ENCODE peak calls at places on chromosomes 12 and 14, in ten cellular contexts. S, B, N, Y, T, R, F, H, W and L are unnamed samples.
A peak's percentile ranks its signal among the peaks of the same experiment; 100 is the strongest.

GRCh38 chr12:47397664-47398281 is 308.1 kb downstream of the RPAP3 start:
- DNase-seq in N (no peak), B (no peak), F (peak; percentile 34), R (peak; percentile 55), H (peak; percentile 51), S (no peak), T (peak; percentile 12), Y (no peak), W (no peak), L (no peak)

GRCh38 chr14:100891501-100892445 is 11.7 kb downstream of the RTL1 start:
- DNase-seq in Y (no peak), F (no peak), B (peak; percentile 7), T (no peak), N (peak; percentile 29), S (no peak), W (peak; percentile 49), R (no peak), H (no peak), L (peak; percentile 15)

GRCh38 chr12:80353254-80353653 is 90.8 kb upstream of the PTPRQ start:
- DNase-seq in W (no peak), B (no peak), F (no peak), R (peak; percentile 49), H (no peak), T (no peak), S (no peak), N (no peak), Y (no peak), L (no peak)

GRCh38 chr14:36856095-36856878 is 194.6 kb downstream of the PAX9 start:
- DNase-seq in T (peak; percentile 40), N (no peak), F (no peak), H (no peak), S (peak; percentile 20), R (no peak), B (no peak), Y (no peak), W (no peak), L (no peak)

GRCh38 chr12:48973992-48974673 is 2.6 kb upstream of the WNT10B start:
- DNase-seq in N (peak; percentile 72), F (no peak), S (no peak), R (peak; percentile 53), H (no peak), W (no peak), B (peak; percentile 44), Y (peak; percentile 66), T (no peak), L (no peak)

GRCh38 chr12:101045486-101046474 is 164.3 kb downstream of the SLC5A8 start:
- DNase-seq in R (no peak), B (no peak), T (no peak), S (no peak), Y (peak; percentile 93), H (no peak), F (no peak), W (no peak), N (no peak), L (no peak)

GRCh38 chr14:45246151-45246550 is 6.9 kb downstream of the MIS18BP1 start:
- DNase-seq in W (no peak), B (no peak), N (no peak), H (no peak), R (no peak), S (no peak), T (no peak), F (no peak), Y (no peak), L (no peak)

GRCh38 chr14:54108481-54109471 is 152.2 kb upstream of the BMP4 start:
- DNase-seq in T (no peak), H (no peak), B (no peak), R (peak; percentile 94), S (no peak), Y (no peak), W (no peak), F (peak; percentile 48), N (no peak), L (no peak)

GRCh38 chr12:15978431-15978950 is 67.4 kb downstream of the DERA start:
- DNase-seq in Y (no peak), R (peak; percentile 92), T (no peak), N (no peak), F (no peak), W (no peak), S (no peak), H (no peak), B (no peak), L (no peak)

GRCh38 chr14:72619071-72619710 is 274.7 kb downstream of the DPF3 start:
- DNase-seq in R (no peak), S (no peak), F (no peak), W (no peak), N (no peak), B (no peak), Y (no peak), H (no peak), T (no peak), L (peak; percentile 21)

GRCh38 chr12:11719678-11720099 is 70.2 kb downstream of the ETV6 start:
- DNase-seq in F (no peak), R (peak; percentile 94), B (peak; percentile 66), H (no peak), T (no peak), N (peak; percentile 76), W (no peak), Y (peak; percentile 26), S (peak; percentile 71), L (peak; percentile 82)

GRCh38 chr14:58167057-58167456 is 15.0 kb upstream of the ARMH4 start:
- DNase-seq in H (no peak), R (no peak), W (no peak), B (no peak), N (no peak), F (no peak), Y (no peak), T (no peak), S (no peak), L (no peak)

GRCh38 chr14:68584786-68585185 is 208.1 kb downstream of the ZFP36L1 start:
- DNase-seq in Y (no peak), F (no peak), S (no peak), H (no peak), R (no peak), N (no peak), W (no peak), B (no peak), T (no peak), L (no peak)

GRCh38 chr12:12506541-12506940 is 56.1 kb downstream of the DUSP16 start:
- DNase-seq in N (no peak), S (no peak), H (no peak), B (no peak), T (no peak), F (no peak), R (no peak), W (no peak), Y (no peak), L (peak; percentile 27)

GRCh38 chr12:104296718-104297117 is 6.8 kb upstream of the EID3 start:
- DNase-seq in F (no peak), H (no peak), N (no peak), Y (no peak), B (no peak), S (no peak), T (no peak), R (no peak), W (no peak), L (no peak)
- H3K4me1 ChIP-seq in F (peaks cover 19% of the 10 kb centered on the region), H (peaks cover 85% of the 10 kb centered on the region), N (peaks cover 87% of the 10 kb centered on the region), Y (no peaks in the 10 kb centered on the region), B (peaks cover 7% of the 10 kb centered on the region), S (no peaks in the 10 kb centered on the region), T (peaks cover 6% of the 10 kb centered on the region), R (peaks cover 73% of the 10 kb centered on the region), W (peaks cover 46% of the 10 kb centered on the region), L (peaks cover 47% of the 10 kb centered on the region)

DNA sequence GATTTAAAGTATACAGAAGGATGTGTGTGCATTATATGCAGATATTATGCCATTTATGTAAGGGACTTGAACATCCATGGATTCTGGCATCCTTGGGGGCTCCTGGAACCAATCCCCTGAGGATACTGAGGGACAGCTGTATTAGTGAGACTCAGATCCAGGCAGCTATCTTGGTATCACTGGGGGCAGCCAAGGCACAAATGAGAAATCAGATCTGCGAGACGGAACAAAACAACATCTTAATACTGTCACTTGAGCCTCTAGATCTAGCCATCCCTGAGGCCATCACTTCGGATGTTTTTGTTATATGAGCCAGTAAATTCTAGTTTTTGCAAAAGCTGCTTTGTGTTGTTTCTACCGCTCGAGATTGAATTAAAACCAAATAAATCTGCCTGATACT is 175.1 kb upstream of the SFSWAP start:
- DNase-seq in T (no peak), N (no peak), Y (no peak), W (no peak), B (no peak), S (no peak), R (no peak), H (no peak), F (no peak), L (no peak)
- H3K27ac ChIP-seq in T (no peak overlapping the region), N (no peak overlapping the region), Y (no peak overlapping the region), W (no peak overlapping the region), B (no peak overlapping the region), S (no peak overlapping the region), R (no peak overlapping the region), H (no peak overlapping the region), F (no peak overlapping the region), L (no peak overlapping the region)

GRCh38 chr14:105153331-105153731 is 15.2 kb downstream of the JAG2 start:
- DNase-seq in N (no peak), S (no peak), B (no peak), T (no peak), R (no peak), Y (no peak), W (no peak), H (no peak), F (no peak), L (peak; percentile 80)
- TF ChIP-seq POLR2A in N (no peak), S (no peak), B (no peak), T (no peak), R (no peak), Y (no peak), W (no peak), H (no peak), F (no peak), L (no peak)

GRCh38 chr12:32987526-32987925 is 90.9 kb upstream of the PKP2 start:
- DNase-seq in Y (no peak), R (no peak), T (no peak), H (no peak), B (no peak), N (no peak), F (no peak), S (no peak), W (no peak), L (no peak)

GRCh38 chr12:32988982-32989381 is 92.4 kb upstream of the PKP2 start:
- DNase-seq in N (no peak), S (no peak), Y (no peak), H (no peak), B (no peak), W (no peak), F (no peak), R (no peak), T (no peak), L (no peak)

GRCh38 chr12:32983332-32983731 is 86.8 kb upstream of the PKP2 start:
- DNase-seq in F (no peak), H (no peak), S (no peak), R (no peak), W (no peak), N (no peak), Y (no peak), T (no peak), B (no peak), L (no peak)

GRCh38 chr12:32981139-32981538 is 84.6 kb upstream of the PKP2 start:
- DNase-seq in W (no peak), S (no peak), F (no peak), N (no peak), H (no peak), B (no peak), Y (no peak), T (no peak), R (no peak), L (no peak)

DNA sequence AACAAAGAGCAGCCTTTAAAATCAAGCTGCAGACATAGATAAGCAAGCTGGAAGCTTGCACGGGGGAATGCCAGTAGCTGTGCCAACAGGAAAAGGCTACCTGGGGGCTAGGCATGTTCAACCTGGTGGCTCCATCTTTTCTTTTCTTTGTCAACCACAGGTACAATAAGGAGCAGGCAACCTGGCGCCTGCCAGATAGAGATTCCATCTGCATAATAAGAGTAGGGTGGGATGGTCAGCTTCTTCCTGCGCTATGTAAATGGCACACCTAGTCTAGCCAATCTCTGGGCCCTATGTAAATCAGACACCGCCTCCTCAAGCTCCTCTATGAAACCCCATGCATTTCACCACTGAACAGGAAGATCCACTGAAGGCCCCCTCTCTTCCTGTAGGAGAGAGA is 87.4 kb upstream of the PKP2 start:
- DNase-seq in H (no peak), W (no peak), T (no peak), R (no peak), B (no peak), S (no peak), N (no peak), Y (no peak), F (no peak), L (no peak)
- H3K4me1 ChIP-seq in H (no peaks in the 10 kb centered on the region), W (no peaks in the 10 kb centered on the region), T (no peaks in the 10 kb centered on the region), R (no peaks in the 10 kb centered on the region), B (no peaks in the 10 kb centered on the region), S (no peaks in the 10 kb centered on the region), N (no peaks in the 10 kb centered on the region), Y (no peaks in the 10 kb centered on the region), F (no peaks in the 10 kb centered on the region), L (no peaks in the 10 kb centered on the region)